ENCODE peak calls at places on chromosomes 3 and 15, in nine cellular contexts. S, B, R, D, Z, Y, I, O and K are unnamed samples.

GRCh38 chr15:68312701-68313204 is 35.2 kb downstream of the FEM1B start:
- DNase-seq in B (no peak), Y (peak; percentile 32), I (peak; percentile 18), Z (no peak), S (peak; percentile 63), D (no peak), O (peak; percentile 37), R (no peak), K (peak; percentile 60)

GRCh38 chr3:124837730-124838186 is 49.4 kb downstream of the ITGB5 start:
- DNase-seq in I (peak; percentile 58), O (peak; percentile 80), R (no peak), B (peak; percentile 30), S (no peak), Y (peak; percentile 79), Z (no peak), D (no peak), K (peak; percentile 82)

GRCh38 chr15:83158393-83158792 is 49.2 kb downstream of the HDGFL3 start:
- DNase-seq in S (no peak), B (no peak), I (no peak), D (no peak), R (no peak), O (no peak), Z (no peak), Y (no peak), K (no peak)

GRCh38 chr15:61411941-61412510 is 182.9 kb upstream of the RORA start:
- DNase-seq in Y (no peak), B (no peak), S (no peak), Z (no peak), D (no peak), O (no peak), I (peak; percentile 9), R (no peak), K (no peak)

GRCh38 chr15:71282086-71282485 is 166.8 kb downstream of the THSD4 start:
- DNase-seq in I (peak; percentile 91), Z (no peak), O (no peak), D (no peak), S (no peak), B (no peak), R (no peak), Y (peak; percentile 89), K (no peak)

GRCh38 chr15:75551076-75551475 is 28.0 kb downstream of the PTPN9 start:
- DNase-seq in R (no peak), D (no peak), O (no peak), S (no peak), B (no peak), Z (no peak), Y (no peak), I (peak; percentile 46), K (no peak)

GRCh38 chr15:91717811-91718210 is 135.7 kb upstream of the SLCO3A1 start:
- DNase-seq in B (no peak), D (no peak), R (no peak), Z (no peak), Y (no peak), O (no peak), S (no peak), I (no peak), K (no peak)

GRCh38 chr3:195895900-195896360 is 12.4 kb downstream of the TNK2 start:
- DNase-seq in Z (no peak), S (peak; percentile 91), B (no peak), R (peak; percentile 88), Y (no peak), D (no peak), O (peak; percentile 85), I (no peak), K (peak; percentile 61)

GRCh38 chr3:41581700-41582099 is 380.2 kb downstream of the ULK4 start:
- DNase-seq in B (no peak), D (no peak), S (no peak), Y (no peak), Z (no peak), O (no peak), R (no peak), I (no peak), K (no peak)

GRCh38 chr3:192223815-192224214 is 503.5 kb downstream of the FGF12 start:
- DNase-seq in I (no peak), Y (no peak), S (no peak), D (no peak), B (no peak), R (no peak), Z (no peak), O (no peak), K (no peak)

GRCh38 chr15:51799174-51799907 is 30.1 kb upstream of the TMOD3 start:
- DNase-seq in S (no peak), B (no peak), O (no peak), Z (no peak), D (no peak), I (no peak), Y (no peak), R (no peak), K (no peak)

GRCh38 chr15:51802593-51802992 is 26.9 kb upstream of the TMOD3 start:
- DNase-seq in D (no peak), S (no peak), I (no peak), R (no peak), Z (no peak), O (no peak), Y (no peak), B (no peak), K (no peak)

GRCh38 chr15:51803961-51804360 is 25.5 kb upstream of the TMOD3 start:
- DNase-seq in D (no peak), R (no peak), Y (no peak), B (no peak), O (no peak), I (no peak), S (no peak), Z (no peak), K (no peak)

GRCh38 chr15:51799908-51800252 is 29.6 kb upstream of the TMOD3 start:
- DNase-seq in S (no peak), O (no peak), Z (no peak), B (no peak), I (no peak), R (no peak), Y (no peak), D (no peak), K (no peak)

DNA sequence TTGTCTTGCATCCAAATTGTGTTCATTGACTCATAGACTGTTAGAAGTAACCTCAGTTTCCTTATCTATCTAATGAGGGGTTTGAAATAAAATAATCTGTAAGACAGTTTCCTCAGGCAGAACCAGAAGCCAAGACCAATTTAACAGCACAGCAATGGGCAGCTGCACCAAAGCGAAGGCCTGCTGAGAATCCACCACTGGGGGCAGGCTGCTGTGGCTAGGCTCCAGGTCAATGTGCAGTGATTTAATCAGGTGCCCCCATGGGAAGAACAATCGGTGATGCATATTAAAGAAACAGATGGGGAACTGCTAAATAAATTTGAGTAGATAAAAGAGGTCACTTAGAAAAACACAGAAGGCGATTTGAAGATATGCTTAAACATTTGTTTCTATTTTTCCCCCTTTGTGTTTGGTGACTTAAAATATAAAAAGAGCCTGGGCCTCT is 28.0 kb upstream of the TMOD3 start:
- DNase-seq in S (no peak), Y (peak; percentile 62), O (no peak), I (peak; percentile 65), D (no peak), B (peak; percentile 40), R (no peak), Z (no peak), K (no peak)
- TF ChIP-seq CTCF in S (peak; percentile 40), Y (peak; percentile 72), O (no peak), I (peak; percentile 88), D (peak; percentile 65), B (peak; percentile 34), R (peak; percentile 44), Z (no peak), K (no peak)

DNA sequence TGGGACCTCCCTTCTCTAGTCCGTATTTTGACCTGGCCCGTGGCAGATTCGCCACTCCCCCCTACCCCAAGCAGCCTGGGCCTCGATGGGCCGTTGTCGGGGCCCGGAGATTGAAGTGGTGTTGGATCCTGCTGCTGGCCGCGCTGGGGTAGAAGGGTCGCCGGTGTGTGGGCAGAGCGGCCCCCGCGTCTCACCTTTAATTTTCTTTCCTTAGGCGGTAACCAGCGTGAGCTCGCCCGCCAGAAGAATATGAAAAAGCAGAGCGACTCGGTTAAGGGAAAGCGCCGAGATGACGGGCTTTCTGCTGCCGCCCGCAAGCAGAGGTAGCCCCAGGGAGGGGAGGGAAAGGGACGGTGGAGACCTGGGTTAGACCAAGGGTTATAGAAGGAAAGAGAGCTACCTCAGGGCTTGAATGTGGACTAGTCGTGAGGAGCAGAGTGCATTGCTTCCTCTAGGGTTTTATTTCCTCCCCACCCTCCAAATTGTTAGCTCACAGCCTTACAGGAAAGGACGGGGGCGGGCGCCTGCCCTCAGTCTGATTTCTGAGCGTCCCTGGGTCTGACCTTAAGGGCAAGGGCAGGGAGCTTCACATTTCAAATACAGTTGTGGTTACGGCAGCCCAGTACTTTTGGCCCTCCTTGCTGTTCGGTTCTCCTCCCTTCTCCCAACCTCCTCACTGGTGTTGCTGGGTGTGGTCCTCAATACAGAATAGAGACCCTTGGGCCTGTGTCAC is 807 bp downstream of the SERF2 start:
- DNase-seq in O (no peak), D (no peak), Y (peak; percentile 47), S (peak; percentile 80), B (peak; percentile 13), Z (no peak), I (peak; percentile 51), R (peak; percentile 67), K (no peak)
- TF ChIP-seq CTCF in O (no peak), D (peak; percentile 31), Y (peak; percentile 15), S (no peak), B (no peak), Z (no peak), I (peak; percentile 40), R (no peak), K (no peak)

DNA sequence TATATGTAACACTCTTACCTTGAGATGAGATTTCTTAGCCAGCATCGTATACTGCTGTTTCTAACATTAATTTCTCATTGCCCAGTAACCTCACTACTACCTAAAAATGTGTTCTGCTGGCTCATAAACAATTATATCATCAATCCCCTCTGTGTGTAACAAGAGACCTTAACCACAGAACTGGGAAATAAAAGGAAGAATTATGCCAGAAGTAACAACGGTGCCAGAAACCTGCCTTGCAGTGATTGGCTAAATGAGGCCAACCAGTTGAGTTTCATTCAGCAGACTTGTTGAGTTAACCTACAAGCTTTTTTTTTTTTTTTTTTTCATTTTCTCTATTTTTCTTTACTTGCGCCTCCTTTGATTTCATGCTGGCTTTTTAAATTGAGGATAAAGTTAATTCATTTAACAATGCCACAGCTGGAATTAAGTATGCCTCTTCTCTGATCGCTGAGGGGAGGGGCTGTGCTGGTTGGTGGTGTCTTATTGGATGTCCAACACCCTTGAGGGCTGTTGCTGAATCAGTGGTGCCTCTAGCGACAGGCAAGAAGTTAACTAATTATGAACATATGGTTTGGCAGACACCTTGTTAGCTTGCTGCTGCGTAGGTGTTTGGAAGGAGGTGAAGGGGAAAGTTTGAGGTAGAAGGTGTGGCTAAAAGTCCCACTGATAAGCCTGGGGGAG is 30.0 kb upstream of the GMNC start:
- DNase-seq in R (no peak), Y (no peak), S (no peak), O (no peak), D (no peak), Z (no peak), B (no peak), I (peak; percentile 8), K (no peak)
- TF ChIP-seq CTCF in R (no peak), Y (no peak), S (no peak), O (no peak), D (no peak), Z (no peak), B (no peak), I (no peak), K (no peak)

DNA sequence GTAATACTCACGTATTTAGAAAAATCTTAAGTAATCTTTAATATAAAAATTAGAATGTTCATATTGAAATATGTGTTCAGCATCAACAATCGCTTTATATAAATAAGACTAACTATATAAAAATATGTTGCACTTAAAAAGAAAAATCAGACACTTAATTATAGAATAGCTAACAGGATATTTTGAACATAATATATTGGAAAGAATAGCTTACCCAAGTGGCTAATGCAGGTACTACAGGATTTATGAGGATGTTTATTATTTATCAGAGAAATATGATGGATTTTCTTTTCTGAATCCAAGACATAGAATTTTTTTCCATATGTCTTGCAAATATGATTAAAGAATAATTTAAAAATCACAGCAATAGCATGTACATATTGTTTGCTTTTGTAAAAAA is 567.9 kb upstream of the GBE1 start:
- DNase-seq in I (peak; percentile 26), R (no peak), B (no peak), O (no peak), Z (no peak), Y (no peak), D (no peak), S (no peak), K (no peak)
- TF ChIP-seq CTCF in I (peak; percentile 49), R (peak; percentile 34), B (peak; percentile 83), O (no peak), Z (no peak), Y (peak; percentile 14), D (no peak), S (peak; percentile 25), K (no peak)